ENCODE peak calls at places on chromosome 15, in five cellular contexts. R is natural killer cell; Y is upper lobe of right lung; H is psoas muscle; Z is activated naive CD8-positive, alpha-beta T cell treated with anti-CD3 and anti-CD28 coated beads, Interleukin-2, amount 50 U/mL, for 24 hours. D is an unnamed sample.

GRCh38 chr15:56894601-56895000 is 23.8 kb upstream of the TCF12 start:
- ATAC-seq in R (no peak), Z (no peak), H (no peak), Y (no peak), D (no peak)

GRCh38 chr15:36358094-36358961 is 221.1 kb upstream of the CDIN1 start:
- ATAC-seq in Y (no peak), R (no peak), H (no peak), Z (no peak), D (no peak)

GRCh38 chr15:68265086-68265485 is 12.5 kb upstream of the FEM1B start:
- ATAC-seq in Z (no peak), R (no peak), Y (no peak), H (no peak), D (no peak)

GRCh38 chr15:32849769-32850668 is 132.2 kb downstream of the GREM1 start:
- ATAC-seq in R (peak), Z (no peak), Y (peak), H (no peak), D (no peak)

GRCh38 chr15:61184431-61184830 is 44.7 kb downstream of the RORA start:
- ATAC-seq in Y (no peak), Z (no peak), H (no peak), R (peak), D (no peak)

GRCh38 chr15:28013976-28014375 is 85.1 kb downstream of the OCA2 start:
- ATAC-seq in Y (no peak), Z (no peak), R (no peak), H (no peak), D (no peak)

GRCh38 chr15:57624730-57625129 is 33.0 kb downstream of the MYZAP start:
- ATAC-seq in Z (no peak), R (no peak), H (peak), Y (peak), D (no peak)

GRCh38 chr15:56931674-56932507 is 13.4 kb downstream of the TCF12 start:
- ATAC-seq in Y (no peak), R (no peak), H (peak), Z (no peak), D (no peak)

GRCh38 chr15:91651251-91651650 is 202.3 kb upstream of the SLCO3A1 start:
- ATAC-seq in H (no peak), R (no peak), Y (no peak), Z (no peak), D (no peak)

GRCh38 chr15:98731712-98732450 is 83.5 kb downstream of the IGF1R start:
- ATAC-seq in Z (peak), R (no peak), H (no peak), Y (no peak), D (peak)

GRCh38 chr15:77632760-77633133 is at the start of gene LINGO1:
- ATAC-seq in Y (no peak), R (no peak), Z (no peak), H (peak), D (no peak)

GRCh38 chr15:97976766-97977503 is 16.4 kb downstream of the ARRDC4 start:
- ATAC-seq in Z (no peak), H (peak), R (no peak), Y (no peak), D (no peak)

GRCh38 chr15:76293361-76293760 is 17.9 kb downstream of the ETFA start:
- ATAC-seq in R (no peak), Y (no peak), Z (peak), H (no peak), D (peak)

GRCh38 chr15:41798607-41799487 is 24.6 kb downstream of the MAPKBP1 start:
- ATAC-seq in Z (peak), Y (peak), R (no peak), H (no peak), D (peak)

GRCh38 chr15:85172846-85173490 is 191.3 kb downstream of the PDE8A start:
- ATAC-seq in Z (no peak), Y (no peak), R (no peak), H (no peak), D (peak)

GRCh38 chr15:96125681-96126080 is 204.8 kb upstream of the NR2F2 start:
- ATAC-seq in R (no peak), Y (no peak), H (no peak), Z (no peak), D (no peak)

D was measured in activated T-helper 17 cell treated with anti-CD3 and anti-CD28 coated beads, Interleukin-2, amount 50 U/mL, for 72 hours.